ENCODE peak calls at places on chromosomes 2 and 18, in four cellular contexts. P, A, W and D are unnamed samples.
A peak's percentile ranks its signal among the peaks of the same experiment; 100 is the strongest.

GRCh38 chr2:162677476-162677875 is 161.1 kb downstream of the KCNH7 start:
- DNase-seq in P (no peak), A (no peak), W (no peak), D (no peak)

GRCh38 chr2:47697000-47697601 is 85.8 kb upstream of the MSH6 start:
- DNase-seq in P (no peak), A (no peak), W (no peak), D (no peak)

GRCh38 chr2:74700643-74701377 is 46.8 kb downstream of the SEMA4F start:
- DNase-seq in P (no peak), A (no peak), W (no peak), D (no peak)

GRCh38 chr2:120347387-120348010 is 1.6 kb downstream of the INHBB start:
- DNase-seq in P (no peak), A (no peak), W (no peak), D (no peak)

GRCh38 chr2:216560695-216561370 is 62.2 kb downstream of the RPL37A start:
- DNase-seq in P (no peak), A (no peak), W (no peak), D (no peak)

GRCh38 chr18:9658111-9658641 is 43.8 kb upstream of the PPP4R1 start:
- DNase-seq in P (no peak), A (no peak), W (no peak), D (no peak)

GRCh38 chr2:152200562-152201465 is 25.3 kb upstream of the STAM2 start:
- DNase-seq in P (no peak), A (peak; percentile 86), W (peak; percentile 79), D (peak; percentile 83)

GRCh38 chr18:72194072-72194471 is 350.1 kb downstream of the CBLN2 start:
- DNase-seq in P (no peak), A (no peak), W (no peak), D (no peak)

GRCh38 chr2:97716695-97717617 is 3.6 kb downstream of the ZAP70 start:
- DNase-seq in P (peak; percentile 27), A (no peak), W (peak; percentile 13), D (no peak)

GRCh38 chr2:207095963-207096362 is 69.8 kb downstream of the KLF7 start:
- DNase-seq in P (no peak), A (no peak), W (no peak), D (no peak)
- TF ChIP-seq CTCF in P (no peak), A (no peak), W (no peak), D (no peak)

DNA sequence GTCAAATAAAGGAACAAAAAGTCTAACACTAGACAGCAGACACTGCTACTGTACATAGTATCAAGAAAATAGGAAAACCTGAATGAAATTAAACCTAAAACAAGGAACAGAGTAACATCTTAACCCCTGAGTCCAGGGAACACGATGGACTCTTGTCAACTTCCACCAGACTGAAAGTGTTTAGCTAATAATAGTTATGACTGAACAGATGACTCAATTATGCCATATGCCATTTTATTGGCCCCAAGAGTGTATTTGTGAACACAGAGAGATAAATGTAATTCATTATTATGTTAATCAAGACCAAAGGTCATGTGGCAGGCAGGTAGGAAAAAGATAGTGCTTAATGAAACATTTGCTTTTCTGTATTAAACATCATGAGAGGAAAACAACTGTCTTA is 58.0 kb downstream of the NYAP2 start:
- DNase-seq in P (no peak), A (no peak), W (no peak), D (no peak)
- H3K4me3 ChIP-seq in P (no peak overlapping the region), A (no peak overlapping the region), W (no peak overlapping the region), D (no peak overlapping the region)

DNA sequence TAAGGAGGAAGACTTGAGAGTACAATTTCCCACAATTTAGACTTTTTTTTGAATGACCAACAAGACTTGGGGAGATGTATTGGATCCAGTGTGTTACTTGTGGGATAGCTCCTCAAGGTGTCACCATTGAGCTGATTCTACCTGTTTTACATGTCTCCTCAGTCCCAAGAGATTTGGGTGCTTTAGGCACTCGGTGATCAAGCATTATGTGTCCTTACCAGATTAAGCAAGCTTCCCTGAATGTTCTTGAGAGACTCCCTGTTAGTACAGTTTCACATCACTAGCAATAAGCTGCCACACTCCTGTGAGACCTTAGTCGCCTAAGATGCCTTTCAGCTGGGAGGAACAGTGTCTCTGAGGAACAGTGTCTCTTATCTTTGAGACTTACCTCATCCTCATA is 384.3 kb upstream of the SYT4 start:
- DNase-seq in P (no peak), A (no peak), W (no peak), D (peak; percentile 46)
- TF ChIP-seq CTCF in P (peak; percentile 7), A (peak; percentile 9), W (no peak), D (peak; percentile 38)

DNA sequence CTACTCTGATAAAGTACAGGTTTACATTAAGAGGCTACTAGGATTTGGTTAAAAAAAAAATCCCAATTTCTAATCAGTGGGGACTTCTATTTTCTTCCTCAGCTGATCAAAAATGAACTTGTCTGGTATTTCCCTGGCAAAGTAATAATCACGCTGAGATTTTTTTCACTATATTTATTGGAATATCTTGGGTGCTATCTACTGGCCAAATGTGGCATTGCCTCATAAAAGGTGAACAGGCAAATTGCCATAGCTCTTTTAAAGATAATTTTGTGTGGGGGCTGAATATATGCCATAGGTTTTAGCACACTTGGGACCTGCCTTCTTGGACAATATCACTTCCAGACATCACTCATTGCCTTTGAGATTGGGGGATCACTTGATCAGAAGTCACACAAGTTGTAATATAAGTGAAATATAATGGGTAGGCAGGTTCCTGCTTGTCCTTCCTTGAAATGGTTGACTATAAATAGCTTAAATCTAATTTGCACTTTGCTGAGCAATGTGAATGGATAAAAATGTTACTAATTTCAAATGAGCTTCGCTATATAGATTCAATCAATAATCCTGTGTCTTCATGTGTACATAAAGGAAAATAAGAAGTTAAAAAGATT is 7.0 kb upstream of the NXPH2 start:
- DNase-seq in P (no peak), A (no peak), W (no peak), D (no peak)
- H3K4me3 ChIP-seq in P (no peak overlapping the region), A (no peak overlapping the region), W (no peak overlapping the region), D (no peak overlapping the region)

DNA sequence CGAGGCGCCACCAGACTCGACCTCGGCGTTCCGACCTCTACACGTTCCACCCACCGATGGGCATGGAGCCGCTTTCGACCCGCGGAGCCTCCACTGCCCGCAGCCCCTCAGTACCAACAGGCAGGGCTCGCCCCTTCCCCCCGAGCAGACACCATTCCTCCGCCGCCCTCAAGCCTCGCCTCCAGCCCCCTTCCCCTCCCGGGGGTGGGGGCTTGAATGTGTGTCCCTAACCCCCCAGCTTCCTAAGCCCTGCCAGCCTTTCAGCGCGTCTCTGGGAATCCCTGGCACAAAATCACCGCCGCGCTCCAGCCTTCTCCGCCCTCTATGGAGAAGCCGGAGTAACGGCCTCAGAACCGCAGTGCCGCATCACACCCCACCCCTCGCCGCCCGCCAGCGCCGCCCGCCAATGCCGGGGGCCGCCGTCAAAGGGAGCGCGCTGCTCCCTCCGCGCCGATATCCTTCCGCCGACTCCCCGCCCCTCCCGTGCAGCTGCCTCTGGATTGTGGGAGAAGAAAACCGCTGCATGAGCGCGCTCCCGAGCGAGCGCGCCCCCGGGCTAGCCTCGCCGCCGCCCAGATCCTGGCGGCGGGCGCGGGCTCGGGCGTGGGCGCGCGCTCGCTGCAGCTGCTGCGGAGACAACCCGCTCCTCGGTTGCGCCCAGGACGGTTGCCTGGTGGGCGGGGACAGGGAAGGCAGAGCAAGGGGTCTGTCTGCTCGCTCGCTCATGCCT is at the start of gene CCDC88A:
- DNase-seq in P (peak; percentile 98), A (peak; percentile 92), W (peak; percentile 95), D (peak; percentile 89)
- TF ChIP-seq CTCF in P (peak; percentile 12), A (no peak), W (no peak), D (peak; percentile 5)

DNA sequence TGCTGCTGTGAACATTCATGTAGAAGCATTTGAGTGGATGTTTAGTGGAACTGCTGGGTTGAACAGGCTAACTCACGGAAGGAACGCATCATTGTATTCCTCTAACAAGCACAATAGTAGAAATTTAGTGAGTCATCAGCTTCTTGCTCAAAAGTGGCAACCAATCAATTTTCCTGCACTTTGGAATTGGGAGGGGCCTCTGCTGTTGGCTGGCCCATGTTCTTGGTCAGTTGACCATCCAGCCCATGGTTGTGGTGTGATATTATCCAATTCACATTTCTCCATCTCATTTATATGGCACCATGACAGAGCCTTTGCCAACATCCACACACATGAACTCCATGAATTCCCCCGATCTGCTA is 95.0 kb downstream of the TNFRSF11A start:
- DNase-seq in P (peak; percentile 55), A (peak; percentile 74), W (no peak), D (no peak)
- H3K4me3 ChIP-seq in P (no peak overlapping the region), A (no peak overlapping the region), W (no peak overlapping the region), D (no peak overlapping the region)

GRCh38 chr2:60517441-60517840 is 36.0 kb downstream of the BCL11A start:
- DNase-seq in P (no peak), A (no peak), W (no peak), D (no peak)

GRCh38 chr2:60514886-60515407 is 38.5 kb downstream of the BCL11A start:
- DNase-seq in P (no peak), A (peak; percentile 26), W (peak; percentile 41), D (no peak)

GRCh38 chr2:60516826-60517225 is 36.6 kb downstream of the BCL11A start:
- DNase-seq in P (no peak), A (no peak), W (no peak), D (no peak)

GRCh38 chr2:60516383-60516811 is 37.1 kb downstream of the BCL11A start:
- DNase-seq in P (no peak), A (no peak), W (no peak), D (peak; percentile 82)

DNA sequence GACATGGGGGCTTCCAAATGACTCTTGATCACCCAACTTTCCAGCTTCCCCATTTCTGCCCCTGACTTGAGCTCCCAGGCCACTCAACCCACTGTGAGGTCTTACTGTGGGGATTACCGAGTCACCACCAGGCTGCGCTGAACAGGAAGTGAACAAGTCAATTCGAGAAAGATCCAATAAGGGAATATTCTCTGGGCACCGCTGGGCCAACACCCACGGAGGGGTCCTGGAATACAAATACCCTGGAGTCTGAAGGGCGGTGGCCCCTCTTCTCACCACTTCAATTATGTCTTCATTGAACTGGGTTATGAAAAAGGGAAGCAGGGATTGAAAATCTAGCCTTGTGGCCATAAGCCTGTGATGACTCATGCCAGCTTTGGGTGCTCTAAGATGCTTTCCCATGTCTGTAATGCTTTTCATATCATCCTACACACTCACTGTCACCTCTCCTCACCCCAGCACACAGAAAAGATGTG is 37.7 kb downstream of the BCL11A start:
- DNase-seq in P (no peak), A (no peak), W (peak; percentile 35), D (peak; percentile 94)
- TF ChIP-seq CTCF in P (no peak), A (no peak), W (no peak), D (peak; percentile 39)

GRCh38 chr2:214192711-214193110 is 218.1 kb upstream of the VWC2L start:
- DNase-seq in P (no peak), A (no peak), W (no peak), D (no peak)
- H3K4me3 ChIP-seq in P (no peak overlapping the region), A (no peak overlapping the region), W (no peak overlapping the region), D (no peak overlapping the region)